ENCODE peak calls at places on chromosomes 6 and 20, in nine cellular contexts. X, S, Q, P, C, W, V, J and O are unnamed samples. For H3K4me1, the result is how much of the 10 kb centered on the place peaks cover.

GRCh38 chr6:157323924-157324276 is 581 bp upstream of the TMEM242 start:
- DNase-seq in Q (peak), V (peak), J (no peak), C (peak), W (peak), P (peak), X (peak), S (peak), O (peak)

GRCh38 chr20:64056639-64056888 is 6.4 kb upstream of the TCEA2 start:
- DNase-seq in W (no peak), Q (no peak), V (no peak), S (no peak), P (no peak), C (no peak), X (no peak), J (no peak), O (no peak)

GRCh38 chr6:157298325-157298724 is 25.0 kb downstream of the TMEM242 start:
- DNase-seq in S (no peak), C (no peak), Q (no peak), J (no peak), V (no peak), W (no peak), X (no peak), P (no peak), O (no peak)

GRCh38 chr6:3334579-3334978 is 75.8 kb downstream of the PSMG4 start:
- DNase-seq in C (no peak), S (no peak), V (no peak), Q (peak), X (no peak), P (no peak), J (no peak), W (no peak), O (no peak)

GRCh38 chr20:56483970-56484369 is 15.5 kb downstream of the RTF2 start:
- DNase-seq in Q (no peak), S (no peak), X (no peak), C (no peak), V (no peak), W (no peak), J (no peak), P (no peak), O (no peak)

GRCh38 chr6:35687658-35688604 is 784 bp downstream of the FKBP5 start:
- DNase-seq in W (peak), X (peak), C (peak), Q (peak), V (peak), J (peak), S (peak), P (peak), O (peak)

GRCh38 chr6:108287373-108287772 is 7.5 kb upstream of the AFG1L start:
- DNase-seq in W (no peak), C (no peak), V (no peak), Q (no peak), J (no peak), X (no peak), P (no peak), S (no peak), O (no peak)

GRCh38 chr20:40251284-40251932 is 437.6 kb downstream of the MAFB start:
- DNase-seq in S (no peak), Q (no peak), X (no peak), C (no peak), P (no peak), W (no peak), J (no peak), V (no peak), O (no peak)

GRCh38 chr20:44355503-44356352 is at the start of gene HNF4A:
- DNase-seq in X (no peak), V (no peak), W (no peak), S (no peak), P (no peak), Q (no peak), J (no peak), C (no peak), O (no peak)

GRCh38 chr6:44527961-44528644 is 140.6 kb downstream of the CDC5L start:
- DNase-seq in C (no peak), W (no peak), P (no peak), S (no peak), X (no peak), V (no peak), Q (no peak), J (no peak), O (no peak)

GRCh38 chr6:159267165-159267564 is 98.0 kb downstream of the FNDC1 start:
- DNase-seq in Q (no peak), V (no peak), X (peak), S (no peak), W (no peak), P (no peak), J (no peak), C (peak), O (no peak)

GRCh38 chr20:43744121-43744520 is 17.3 kb upstream of the GTSF1L start:
- DNase-seq in V (no peak), J (no peak), C (peak), X (no peak), P (no peak), S (no peak), Q (no peak), W (no peak), O (no peak)

GRCh38 chr6:53290547-53291510 is 57.9 kb downstream of the ELOVL5 start:
- DNase-seq in V (no peak), S (no peak), W (no peak), P (no peak), C (no peak), J (no peak), X (no peak), Q (no peak), O (no peak)

GRCh38 chr6:119076966-119077642 is 1.4 kb downstream of the FAM184A start:
- DNase-seq in P (no peak), Q (no peak), V (no peak), C (no peak), S (no peak), W (no peak), X (no peak), J (no peak), O (no peak)

GRCh38 chr6:22145823-22146379 is 150.9 kb downstream of the PRL start:
- DNase-seq in V (peak), S (no peak), Q (no peak), W (no peak), P (no peak), J (no peak), C (peak), X (no peak), O (no peak)

GRCh38 chr6:158122048-158122447 is 46.0 kb downstream of the SERAC1 start:
- DNase-seq in W (no peak), X (no peak), S (no peak), J (no peak), V (no peak), P (no peak), C (no peak), Q (no peak), O (no peak)

GRCh38 chr20:60035486-60035885 is 77.3 kb downstream of the CDH26 start:
- DNase-seq in J (no peak), Q (no peak), V (no peak), S (no peak), W (no peak), X (no peak), C (no peak), P (no peak), O (no peak)

GRCh38 chr20:46057856-46058655 is 29.0 kb downstream of the SLC12A5 start:
- DNase-seq in S (peak), W (peak), X (peak), Q (peak), C (peak), P (peak), J (no peak), V (peak), O (peak)

GRCh38 chr20:20017852-20018245 is 687 bp downstream of the NAA20 start:
- DNase-seq in V (no peak), J (no peak), X (no peak), S (no peak), P (no peak), Q (no peak), W (no peak), C (peak), O (no peak)

GRCh38 chr20:64139200-64140081 is 24.8 kb upstream of the MYT1 start:
- DNase-seq in J (no peak), V (no peak), C (no peak), Q (no peak), X (no peak), P (peak), S (no peak), W (no peak), O (no peak)

GRCh38 chr6:45586216-45587171 is 208.8 kb upstream of the SUPT3H start:
- DNase-seq in Q (no peak), J (peak), W (no peak), S (no peak), X (no peak), P (no peak), C (no peak), V (no peak), O (no peak)

DNA sequence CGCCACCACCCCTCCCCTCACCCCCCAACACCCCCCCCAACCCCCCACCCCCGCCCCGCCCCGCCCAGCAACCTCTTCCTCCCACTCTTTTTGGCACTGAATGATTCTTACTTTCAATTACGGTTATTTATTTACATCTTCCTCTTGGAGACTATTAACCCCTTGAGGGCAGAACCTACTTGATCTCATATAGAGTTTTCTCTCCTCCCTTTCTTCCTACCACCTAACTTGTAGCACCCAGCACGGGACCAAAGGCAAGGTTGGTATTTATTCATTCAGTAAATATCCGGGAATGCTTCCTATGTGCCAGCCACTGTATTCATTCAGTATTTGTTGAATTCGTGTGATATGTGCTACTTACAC is 1.2 kb upstream of the CNKSR3 start:
- DNase-seq in W (no peak), C (no peak), Q (no peak), X (no peak), S (no peak), J (no peak), V (no peak), P (no peak), O (no peak)
- H3K4me3 ChIP-seq in W (peak), C (no peak), Q (no peak), X (no peak), S (no peak), J (no peak), V (no peak), P (peak), O (no peak)

DNA sequence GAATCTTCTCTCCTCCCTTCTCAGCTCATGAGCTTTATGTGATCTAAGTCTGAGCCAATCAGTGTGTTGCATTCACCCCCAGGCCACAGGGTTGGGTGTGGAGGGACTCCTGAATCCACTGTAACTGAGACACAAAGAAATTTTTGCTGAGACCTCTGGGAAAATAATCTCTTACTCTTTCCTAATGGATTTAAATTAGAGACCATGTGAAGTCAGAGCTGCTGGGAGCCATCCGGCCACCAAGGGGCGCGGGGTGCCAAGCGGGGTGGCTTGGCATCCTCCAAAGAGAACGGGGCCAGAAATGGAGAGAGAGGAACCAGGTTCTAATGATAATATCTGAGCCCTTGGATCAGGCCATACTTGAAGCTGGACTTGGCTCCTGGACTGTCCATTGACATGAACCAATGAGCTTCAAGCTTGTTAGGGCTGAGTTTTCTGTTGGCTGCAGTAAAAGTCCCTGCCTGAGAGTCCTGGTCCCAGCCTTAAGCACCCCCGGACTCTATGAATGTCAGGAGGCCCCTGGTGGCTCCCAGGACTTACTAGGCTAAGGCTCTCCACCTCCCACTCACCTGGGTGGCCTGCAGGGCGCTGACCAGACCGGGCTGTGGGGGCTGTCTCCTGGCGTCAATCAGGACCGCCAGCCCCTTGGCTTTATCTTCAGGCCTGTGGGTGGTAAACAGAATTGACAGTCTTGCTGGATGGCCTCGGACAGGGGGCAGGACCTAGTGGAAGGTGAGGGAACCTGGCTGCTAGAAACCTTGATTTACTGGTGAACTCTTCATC is 32.8 kb downstream of the KIAA1755 start:
- DNase-seq in X (no peak), J (no peak), S (no peak), V (no peak), P (no peak), W (peak), C (no peak), Q (no peak), O (no peak)
- H3K4me1 ChIP-seq in X (under half), J (under half), S (under half), V (under half), P (under half), W (under half), C (under half), Q (under half), O (under half)

DNA sequence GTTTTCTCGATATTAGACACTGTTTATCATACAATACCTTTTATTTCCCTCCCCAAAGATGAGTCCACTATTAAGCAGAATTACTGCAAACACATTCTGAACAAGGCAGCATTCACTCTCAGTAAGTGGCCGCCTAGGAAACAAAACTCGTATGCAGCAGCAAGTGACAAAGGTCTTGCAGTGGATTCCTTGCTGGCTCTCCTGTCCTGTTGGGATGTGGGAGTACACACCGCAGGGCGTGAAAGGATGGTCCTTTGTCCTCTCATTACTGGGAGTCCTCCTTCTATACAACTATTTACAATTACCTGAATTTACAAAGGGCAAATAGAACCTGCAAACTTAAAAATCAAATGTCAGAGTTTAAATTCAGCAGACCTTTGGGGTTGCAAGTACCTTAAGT is 16.1 kb downstream of the CTCFL start:
- DNase-seq in P (no peak), C (no peak), V (no peak), S (no peak), J (no peak), W (no peak), Q (no peak), X (no peak), O (no peak)
- H3K4me3 ChIP-seq in P (no peak), C (no peak), V (no peak), S (no peak), J (no peak), W (no peak), Q (no peak), X (no peak), O (no peak)

GRCh38 chr6:144345451-144345850 is 60.3 kb downstream of the UTRN start:
- DNase-seq in X (no peak), P (no peak), Q (no peak), C (no peak), S (no peak), V (no peak), W (no peak), J (no peak), O (no peak)
- H3K4me1 ChIP-seq in X (under half), P (under half), Q (half or more), C (under half), S (under half), V (under half), W (half or more), J (half or more), O (under half)

DNA sequence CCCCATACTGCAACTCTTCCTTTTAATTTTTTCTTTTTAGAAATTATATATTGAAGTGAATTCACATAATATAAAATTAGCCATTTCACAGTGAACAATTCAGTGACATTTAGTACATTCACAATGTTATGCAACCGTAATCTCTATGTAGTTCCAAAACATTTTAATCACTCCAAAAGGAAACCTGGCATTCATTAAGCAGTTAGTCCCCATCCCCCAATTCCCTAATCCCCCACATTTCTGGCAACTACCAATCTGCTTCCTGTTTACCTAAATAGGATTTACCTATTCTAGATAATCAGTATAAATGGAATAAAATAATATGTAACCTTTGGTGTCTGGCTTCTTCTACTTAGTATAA is 8.5 kb upstream of the DDX27 start:
- DNase-seq in J (no peak), Q (no peak), W (no peak), C (no peak), P (no peak), X (no peak), V (no peak), S (no peak), O (no peak)
- H3K4me3 ChIP-seq in J (no peak), Q (no peak), W (no peak), C (no peak), P (no peak), X (no peak), V (no peak), S (no peak), O (no peak)

GRCh38 chr20:53677447-53678314 is 84.0 kb upstream of the ZNF217 start:
- DNase-seq in X (no peak), Q (no peak), J (no peak), W (peak), P (peak), C (peak), S (peak), V (peak), O (no peak)

GRCh38 chr20:53679597-53680309 is 86.1 kb upstream of the ZNF217 start:
- DNase-seq in J (no peak), W (no peak), V (no peak), X (no peak), Q (no peak), P (no peak), S (no peak), C (peak), O (no peak)

GRCh38 chr20:53678990-53679596 is 85.5 kb upstream of the ZNF217 start:
- DNase-seq in V (no peak), Q (no peak), P (no peak), C (no peak), J (no peak), S (no peak), W (no peak), X (no peak), O (no peak)

GRCh38 chr20:53676987-53677386 is 83.3 kb upstream of the ZNF217 start:
- DNase-seq in W (no peak), X (no peak), C (no peak), S (no peak), P (no peak), J (no peak), V (no peak), Q (no peak), O (no peak)

GRCh38 chr20:53678315-53678989 is 84.8 kb upstream of the ZNF217 start:
- DNase-seq in P (no peak), X (no peak), C (no peak), V (no peak), J (no peak), S (no peak), Q (no peak), W (no peak), O (no peak)
- H3K4me1 ChIP-seq in P (under half), X (under half), C (under half), V (under half), J (under half), S (under half), Q (under half), W (under half), O (under half)